ENCODE peak calls at places on chromosomes 2 and 18, in eight cellular contexts. T, U, E, O, M, R, Q and X are unnamed samples.

GRCh38 chr2:128633501-128633900 is 314.8 kb upstream of the HS6ST1 start:
- DNase-seq in T (no peak), U (no peak), E (no peak), O (no peak), M (no peak), R (no peak), Q (no peak), X (no peak)

GRCh38 chr2:224957540-224958465 is 84.5 kb downstream of the DOCK10 start:
- DNase-seq in T (no peak), U (no peak), E (no peak), O (peak; percentile 72), M (no peak), R (no peak), Q (no peak), X (no peak)

GRCh38 chr2:120566331-120567035 is 169.2 kb upstream of the GLI2 start:
- DNase-seq in T (no peak), U (no peak), E (peak; percentile 38), O (no peak), M (peak; percentile 76), R (no peak), Q (no peak), X (no peak)

GRCh38 chr2:239468491-239469017 is 67.7 kb upstream of the HDAC4 start:
- DNase-seq in T (no peak), U (peak; percentile 23), E (peak; percentile 36), O (no peak), M (peak; percentile 46), R (no peak), Q (no peak), X (no peak)

GRCh38 chr2:111057721-111058120 is 63.0 kb upstream of the BCL2L11 start:
- DNase-seq in T (no peak), U (no peak), E (no peak), O (peak; percentile 77), M (no peak), R (no peak), Q (no peak), X (no peak)

GRCh38 chr2:73962798-73963197 is 21.9 kb upstream of the TET3 start:
- DNase-seq in T (no peak), U (no peak), E (no peak), O (no peak), M (no peak), R (no peak), Q (no peak), X (no peak)

GRCh38 chr2:145194671-145195070 is 674.8 kb upstream of the ZEB2 start:
- DNase-seq in T (no peak), U (no peak), E (no peak), O (no peak), M (no peak), R (no peak), Q (no peak), X (no peak)

GRCh38 chr2:204608261-204608660 is 63.0 kb downstream of the PARD3B start:
- DNase-seq in T (no peak), U (no peak), E (no peak), O (no peak), M (no peak), R (no peak), Q (no peak), X (no peak)

GRCh38 chr2:169933124-169933711 is 106.0 kb downstream of the UBR3 start:
- DNase-seq in T (no peak), U (no peak), E (no peak), O (peak; percentile 33), M (no peak), R (no peak), Q (no peak), X (no peak)

GRCh38 chr2:241559489-241560180 is 1.1 kb downstream of the BOK start:
- DNase-seq in T (peak; percentile 50), U (peak; percentile 80), E (peak; percentile 66), O (no peak), M (no peak), R (no peak), Q (peak; percentile 41), X (no peak)

GRCh38 chr18:59870623-59871130 is 29.1 kb upstream of the PMAIP1 start:
- DNase-seq in T (no peak), U (no peak), E (no peak), O (no peak), M (no peak), R (no peak), Q (no peak), X (no peak)

GRCh38 chr2:53498210-53498609 is 269.4 kb upstream of the CHAC2 start:
- DNase-seq in T (no peak), U (no peak), E (no peak), O (no peak), M (no peak), R (no peak), Q (no peak), X (peak; percentile 32)

GRCh38 chr2:133561045-133561852 is 7.0 kb downstream of the NCKAP5 start:
- DNase-seq in T (peak; percentile 14), U (no peak), E (no peak), O (peak; percentile 30), M (no peak), R (no peak), Q (no peak), X (no peak)

GRCh38 chr2:206218792-206219509 is 55.5 kb upstream of the ZDBF2 start:
- DNase-seq in T (no peak), U (no peak), E (no peak), O (no peak), M (no peak), R (no peak), Q (no peak), X (no peak)

GRCh38 chr18:26555804-26556553 is 7.6 kb upstream of the KCTD1 start:
- DNase-seq in T (no peak), U (no peak), E (no peak), O (no peak), M (no peak), R (no peak), Q (no peak), X (no peak)

GRCh38 chr2:214593723-214594122 is 182.9 kb downstream of the VWC2L start:
- DNase-seq in T (no peak), U (peak; percentile 89), E (no peak), O (no peak), M (no peak), R (no peak), Q (no peak), X (no peak)
- H3K27ac ChIP-seq in T (no peak overlapping the region), U (peak overlapping the region; percentile 77), E (no peak overlapping the region), O (no peak overlapping the region), M (no peak overlapping the region), R (no peak overlapping the region), Q (no peak overlapping the region), X (no peak overlapping the region)

DNA sequence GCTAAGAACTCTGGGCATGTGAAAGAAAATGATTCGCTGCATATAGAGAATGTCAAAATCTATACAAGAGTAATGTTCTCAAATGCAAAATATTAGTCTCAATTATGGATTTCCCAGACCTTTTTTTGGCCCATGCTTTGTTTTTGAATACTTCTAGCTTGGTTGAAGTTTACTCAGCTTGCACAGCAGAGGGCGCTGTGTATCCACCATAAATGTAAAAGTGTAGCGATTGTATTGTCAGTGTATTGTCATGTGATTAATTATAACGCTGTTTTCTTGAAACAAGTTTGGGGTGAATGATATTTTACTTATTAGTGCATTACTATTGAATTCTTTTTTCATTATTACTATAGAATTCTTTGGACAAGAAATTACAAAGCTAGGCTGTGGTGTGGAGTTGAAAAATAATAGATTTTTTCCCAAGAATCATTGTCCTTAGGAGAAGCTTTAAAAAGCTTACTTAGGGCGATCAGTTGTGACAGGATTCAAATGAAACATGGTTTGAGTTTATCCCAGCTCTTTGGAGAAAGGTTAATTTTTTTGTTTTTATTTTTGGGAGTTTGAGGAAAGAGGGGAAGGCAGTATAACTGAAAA is 98.3 kb downstream of the PIK3C3 start:
- DNase-seq in T (peak; percentile 64), U (peak; percentile 75), E (peak; percentile 57), O (peak; percentile 44), M (no peak), R (peak; percentile 56), Q (peak; percentile 35), X (peak; percentile 54)
- TF ChIP-seq CTCF in T (peak; percentile 56), U (peak; percentile 96), E (peak; percentile 71), O (peak; percentile 84), M (peak; percentile 49), R (peak; percentile 98), Q (peak; percentile 63), X (peak; percentile 62)

DNA sequence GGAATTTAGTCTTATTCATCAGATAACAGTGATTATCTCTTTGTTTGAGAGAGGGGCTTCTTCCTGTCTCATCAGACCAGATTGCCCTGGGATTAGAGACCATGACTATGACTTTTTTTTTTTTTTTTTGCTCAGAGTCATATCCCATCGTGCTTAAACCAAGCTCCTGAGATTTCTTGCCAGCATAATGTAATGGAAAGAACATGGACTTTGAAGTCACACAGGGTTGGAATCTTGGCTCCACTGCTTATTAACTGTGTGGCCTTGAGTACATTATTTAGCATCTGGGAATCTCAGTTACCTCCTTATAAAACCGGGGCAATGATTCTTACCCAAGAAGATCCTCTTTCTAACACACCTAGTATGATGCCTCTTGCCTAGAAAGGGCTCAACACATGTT is 268.3 kb downstream of the DYSF start:
- DNase-seq in T (no peak), U (no peak), E (no peak), O (no peak), M (no peak), R (no peak), Q (no peak), X (no peak)
- H3K27ac ChIP-seq in T (no peak overlapping the region), U (no peak overlapping the region), E (peak overlapping the region; percentile 69), O (no peak overlapping the region), M (peak overlapping the region; percentile 37), R (no peak overlapping the region), Q (no peak overlapping the region), X (no peak overlapping the region)

GRCh38 chr2:48724278-48724677 is 31.2 kb downstream of the LHCGR start:
- DNase-seq in T (no peak), U (no peak), E (no peak), O (no peak), M (no peak), R (no peak), Q (no peak), X (no peak)

GRCh38 chr2:48727560-48727959 is 28.0 kb downstream of the LHCGR start:
- DNase-seq in T (no peak), U (no peak), E (no peak), O (peak; percentile 2), M (no peak), R (no peak), Q (no peak), X (no peak)

GRCh38 chr2:48728295-48728694 is 27.2 kb downstream of the LHCGR start:
- DNase-seq in T (no peak), U (no peak), E (no peak), O (no peak), M (no peak), R (no peak), Q (no peak), X (no peak)

GRCh38 chr2:48723125-48723524 is 32.4 kb downstream of the LHCGR start:
- DNase-seq in T (no peak), U (no peak), E (no peak), O (no peak), M (no peak), R (no peak), Q (no peak), X (no peak)

GRCh38 chr2:48725696-48726494 is 29.6 kb downstream of the LHCGR start:
- DNase-seq in T (peak; percentile 37), U (peak; percentile 67), E (no peak), O (no peak), M (no peak), R (no peak), Q (no peak), X (no peak)
- TF ChIP-seq CTCF in T (peak; percentile 37), U (peak; percentile 46), E (no peak), O (peak; percentile 19), M (no peak), R (no peak), Q (no peak), X (no peak)